ENCODE peak calls at places on chromosomes 3 and 15, in five cellular contexts. Z is stomach, W is GM12864, J is PC-3, M is fibroblast of the aortic adventitia. Q is an unnamed sample.

GRCh38 chr15:75672646-75673425 is 25.1 kb downstream of the SNX33 start:
- DNase-seq in Z (peak; percentile 62), W (no peak), J (no peak), M (peak; percentile 81), Q (no peak)

GRCh38 chr3:13199006-13199776 is 126.0 kb upstream of the IQSEC1 start:
- DNase-seq in Z (no peak), W (no peak), J (no peak), M (no peak), Q (no peak)

GRCh38 chr15:63611217-63611616 is 14.0 kb downstream of the FBXL22 start:
- DNase-seq in Z (no peak), W (no peak), J (no peak), M (no peak), Q (no peak)

GRCh38 chr15:80076321-80077318 is 17.1 kb downstream of the ZFAND6 start:
- DNase-seq in Z (no peak), W (no peak), J (no peak), M (no peak), Q (no peak)

GRCh38 chr3:64214002-64214696 is 11.1 kb downstream of the PRICKLE2 start:
- DNase-seq in Z (peak; percentile 59), W (no peak), J (no peak), M (peak; percentile 99), Q (peak; percentile 67)

GRCh38 chr15:73822998-73823397 is 50.4 kb upstream of the TBC1D21 start:
- DNase-seq in Z (no peak), W (no peak), J (peak; percentile 34), M (peak; percentile 46), Q (peak; percentile 23)

GRCh38 chr3:59046839-59047238 is 3.0 kb downstream of the CFAP20DC start:
- DNase-seq in Z (no peak), W (no peak), J (peak; percentile 59), M (no peak), Q (peak; percentile 5)

GRCh38 chr3:115325539-115325938 is 178.5 kb upstream of the ZBTB20 start:
- DNase-seq in Z (no peak), W (no peak), J (peak; percentile 46), M (peak; percentile 67), Q (peak; percentile 39)

GRCh38 chr3:30952786-30953185 is 58.3 kb upstream of the GADL1 start:
- DNase-seq in Z (no peak), W (no peak), J (no peak), M (peak; percentile 45), Q (peak; percentile 5)

GRCh38 chr15:89459271-89460038 is 36.9 kb downstream of the RHCG start:
- DNase-seq in Z (no peak), W (no peak), J (no peak), M (no peak), Q (no peak)
- TF ChIP-seq CTCF in Z (no peak), W (no peak), J (no peak), M (no peak), Q (no peak)

GRCh38 chr3:196525141-196525540 is 10.0 kb upstream of the SMCO1 start:
- DNase-seq in Z (no peak), W (no peak), J (no peak), M (no peak), Q (no peak)

GRCh38 chr3:196519738-196520122 is 4.6 kb upstream of the SMCO1 start:
- DNase-seq in Z (no peak), W (no peak), J (no peak), M (no peak), Q (no peak)

GRCh38 chr3:196528639-196529233 is 13.6 kb upstream of the SMCO1 start:
- DNase-seq in Z (peak; percentile 68), W (peak; percentile 33), J (peak; percentile 73), M (peak; percentile 51), Q (peak; percentile 57)

GRCh38 chr3:196523841-196524240 is 8.7 kb upstream of the SMCO1 start:
- DNase-seq in Z (no peak), W (no peak), J (no peak), M (no peak), Q (no peak)

DNA sequence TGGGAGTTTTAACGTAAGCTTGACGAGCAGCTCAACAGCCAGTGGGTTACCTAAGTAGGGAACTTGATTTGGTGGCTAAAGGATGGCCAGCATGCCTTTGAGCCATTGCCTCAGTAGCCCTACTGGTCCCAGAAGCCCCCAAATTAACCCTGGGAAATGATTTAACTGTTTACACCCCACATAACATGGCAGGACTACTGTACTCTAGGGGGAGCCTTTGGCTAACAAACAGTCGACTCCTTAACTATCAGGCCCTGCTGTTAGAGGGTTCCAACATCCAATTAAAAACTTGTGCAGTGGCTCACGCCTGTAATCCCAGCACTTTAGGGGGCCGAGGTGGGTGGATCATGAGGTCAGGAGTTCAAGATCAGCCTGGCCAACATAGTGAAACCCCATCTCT is 9.4 kb upstream of the SMCO1 start:
- DNase-seq in Z (no peak), W (no peak), J (peak; percentile 36), M (no peak), Q (no peak)
- TF ChIP-seq CTCF in Z (no peak), W (peak; percentile 16), J (peak; percentile 36), M (peak; percentile 10), Q (no peak)

DNA sequence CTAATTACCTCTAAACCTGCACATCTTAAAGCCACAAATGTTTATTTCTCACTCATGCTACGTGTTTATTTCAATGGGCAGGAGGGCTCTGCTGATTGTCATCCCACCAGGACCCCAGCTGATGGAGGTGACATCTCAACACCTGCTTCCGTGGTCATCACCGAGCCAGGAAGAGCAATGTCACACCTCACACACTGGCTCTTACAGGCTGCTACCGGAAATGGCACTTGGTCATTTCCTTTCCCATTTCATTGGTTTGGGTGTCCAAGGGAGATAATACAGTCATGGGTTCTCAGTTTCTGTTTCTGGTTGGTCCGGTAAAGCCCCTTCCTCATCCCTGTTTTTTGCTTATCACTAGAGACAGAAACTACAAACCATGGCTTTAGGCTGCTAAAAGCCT is 41.9 kb downstream of the ABHD2 start:
- DNase-seq in Z (no peak), W (no peak), J (no peak), M (no peak), Q (no peak)
- TF ChIP-seq CTCF in Z (no peak), W (no peak), J (no peak), M (no peak), Q (no peak)

DNA sequence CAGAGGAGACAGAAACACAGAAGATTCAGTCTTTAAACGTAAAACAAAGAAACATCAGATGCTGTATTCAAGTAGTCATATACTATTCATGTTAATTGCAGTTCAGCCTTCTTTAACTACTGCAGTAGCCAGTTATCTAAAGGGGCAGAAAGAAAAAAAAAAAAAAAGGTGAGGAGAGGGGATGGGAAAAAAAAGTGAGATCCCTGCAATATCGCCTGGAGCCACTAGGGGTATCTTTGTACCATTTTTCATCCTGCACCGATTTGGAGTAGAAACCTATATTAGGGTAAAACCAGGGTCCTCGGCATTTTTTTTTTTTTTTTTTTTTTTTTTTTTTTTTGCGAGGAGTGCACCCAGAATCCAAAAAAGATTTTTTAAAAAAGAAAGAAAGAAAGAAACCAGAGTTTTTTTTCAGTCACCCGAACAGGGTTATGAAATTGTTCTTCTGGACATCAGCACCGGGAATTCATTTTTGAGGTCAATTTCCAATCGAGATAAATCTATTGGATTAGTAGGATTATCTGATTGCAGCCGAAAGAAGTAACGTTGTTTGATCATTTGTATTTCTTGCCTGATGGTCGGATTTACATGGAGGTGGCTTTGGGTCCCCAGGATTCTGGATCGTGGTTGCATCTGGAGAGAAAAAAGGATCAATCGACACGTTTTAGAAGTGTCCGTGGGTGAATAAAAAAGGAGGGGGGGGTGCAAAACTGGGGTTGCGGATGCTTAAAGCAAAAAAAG is 186.7 kb downstream of the NLGN1 start:
- DNase-seq in Z (no peak), W (no peak), J (peak; percentile 60), M (peak; percentile 55), Q (no peak)
- TF ChIP-seq CTCF in Z (peak; percentile 60), W (peak; percentile 65), J (peak; percentile 67), M (peak; percentile 82), Q (peak; percentile 57)

DNA sequence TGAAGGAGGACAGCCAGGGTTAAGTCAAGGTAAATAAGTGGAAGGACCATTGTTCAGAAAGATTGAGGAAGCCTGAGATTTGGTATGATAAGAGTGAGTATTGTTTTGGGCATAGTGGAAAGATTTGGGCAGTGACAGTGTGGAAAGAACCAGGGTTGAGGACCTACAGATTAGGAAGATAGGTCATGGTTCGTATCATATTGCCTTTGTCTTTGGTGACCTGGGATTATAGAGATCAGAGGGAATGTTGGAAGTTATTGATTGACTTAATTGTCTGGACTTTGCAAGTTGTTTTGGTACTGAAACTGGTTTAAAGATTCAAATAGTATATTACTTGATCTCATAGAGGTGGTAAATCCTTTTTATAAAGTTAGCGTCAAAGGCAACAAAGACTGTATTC is 23.1 kb upstream of the MGA start:
- DNase-seq in Z (no peak), W (no peak), J (no peak), M (no peak), Q (no peak)
- TF ChIP-seq CTCF in Z (no peak), W (no peak), J (no peak), M (no peak), Q (no peak)

GRCh38 chr15:59688888-59689625 is at the start of gene BNIP2:
- DNase-seq in Z (peak; percentile 99), W (peak; percentile 97), J (peak; percentile 93), M (peak; percentile 98), Q (peak; percentile 97)
- TF ChIP-seq CTCF in Z (no peak), W (peak; percentile 10), J (no peak), M (no peak), Q (no peak)

GRCh38 chr3:137300703-137301102 is 342.9 kb downstream of the IL20RB start:
- DNase-seq in Z (no peak), W (no peak), J (no peak), M (no peak), Q (no peak)

DNA sequence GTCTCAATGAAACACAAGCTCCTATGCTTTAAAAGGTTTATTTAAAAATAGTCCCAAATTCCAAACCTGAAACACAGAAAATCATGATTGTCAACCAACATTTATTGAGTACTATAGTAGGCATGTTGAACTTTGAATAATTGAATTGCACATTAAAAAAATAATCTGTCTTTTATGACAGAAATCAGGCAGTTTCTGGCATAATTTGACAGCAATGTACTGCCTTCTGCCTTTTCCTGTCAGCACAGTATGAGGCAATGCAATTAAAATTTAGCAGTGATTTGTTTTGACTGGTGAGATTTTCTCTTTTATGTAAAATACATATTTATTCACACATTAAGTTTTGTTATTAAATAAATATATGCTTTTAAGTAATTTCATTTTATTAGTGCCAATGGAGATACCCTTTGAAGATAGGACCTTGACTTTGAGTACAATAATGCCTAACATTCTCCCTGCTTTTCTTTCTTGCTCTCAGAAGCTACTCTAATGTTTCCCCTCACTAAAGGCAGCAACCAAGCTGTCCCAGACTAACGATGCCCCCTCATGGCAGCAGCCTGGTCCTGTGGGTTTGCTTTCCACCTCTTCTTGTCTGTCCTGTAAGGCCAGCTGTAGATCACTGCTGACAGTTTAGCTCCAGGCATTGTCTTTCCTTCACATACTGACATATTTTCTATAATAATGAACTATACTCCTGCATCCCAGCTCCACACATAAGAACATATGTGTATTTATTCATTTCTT is 346.7 kb downstream of the IL20RB start:
- DNase-seq in Z (no peak), W (no peak), J (no peak), M (no peak), Q (no peak)
- TF ChIP-seq CTCF in Z (no peak), W (no peak), J (no peak), M (no peak), Q (no peak)

Q was measured in mammary epithelial cell.